ENCODE peak calls at places on chromosomes 16 and 17, in eight cellular contexts. B is AG10803; G is hepatic stellate cell; K is hypothalamus; T is NCI-H510A; F is EL; N is stimulated activated CD4-positive, alpha-beta T cell treated with anti-CD3 and anti-CD28 coated beads, Interleukin-12 subunit alpha, Interleukin-12 subunit beta, amount 100 ng/mL, for 4 hours; S is activated CD8-positive, alpha-beta memory T cell treated with anti-CD3 and anti-CD28 coated beads for 1 hour. J is an unnamed sample.

GRCh38 chr16:89257281-89257731 is 39.8 kb downstream of the ZNF778 start:
- DNase-seq in B (no peak), T (no peak), N (no peak), F (peak; percentile 24), S (no peak), K (no peak), G (peak; percentile 54), J (no peak)

GRCh38 chr17:69539274-69539673 is 124.8 kb downstream of the MAP2K6 start:
- DNase-seq in T (no peak), N (no peak), K (no peak), G (no peak), S (no peak), B (no peak), F (no peak), J (no peak)

GRCh38 chr17:82743344-82744219 is 8.2 kb downstream of the FN3K start:
- DNase-seq in F (no peak), B (no peak), N (no peak), G (no peak), K (no peak), S (no peak), T (no peak), J (no peak)

GRCh38 chr16:67936876-67937605 is 391 bp upstream of the PSMB10 start:
- DNase-seq in F (peak; percentile 79), N (peak; percentile 66), T (no peak), K (peak; percentile 61), G (no peak), B (no peak), S (peak; percentile 21), J (no peak)

GRCh38 chr17:78844301-78845005 is 3.8 kb upstream of the USP36 start:
- DNase-seq in G (no peak), S (no peak), B (peak; percentile 48), F (peak; percentile 36), N (no peak), K (peak; percentile 38), T (no peak), J (no peak)

GRCh38 chr17:57931488-57932137 is 23.6 kb downstream of the CUEDC1 start:
- DNase-seq in N (no peak), K (no peak), F (no peak), B (no peak), G (no peak), T (no peak), S (no peak), J (no peak)

GRCh38 chr17:82110298-82110697 is 12.3 kb upstream of the FASN start:
- DNase-seq in S (no peak), G (no peak), N (no peak), T (no peak), K (no peak), F (no peak), B (no peak), J (no peak)

GRCh38 chr17:28533091-28533670 is 19.2 kb downstream of the UNC119 start:
- DNase-seq in K (no peak), G (no peak), B (no peak), T (no peak), N (no peak), F (no peak), S (no peak), J (no peak)

GRCh38 chr16:81668243-81669097 is 110.6 kb upstream of the PLCG2 start:
- DNase-seq in N (no peak), K (no peak), B (no peak), T (no peak), F (no peak), S (no peak), G (no peak), J (no peak)

GRCh38 chr16:3454093-3454492 is 10.6 kb downstream of the NAA60 start:
- DNase-seq in S (no peak), T (no peak), G (no peak), B (no peak), N (no peak), F (peak; percentile 42), K (no peak), J (no peak)

GRCh38 chr17:15782809-15783208 is 50.7 kb downstream of the TBC1D26 start:
- DNase-seq in K (no peak), G (no peak), S (no peak), F (peak; percentile 51), B (peak; percentile 36), T (no peak), N (peak; percentile 23), J (no peak)

GRCh38 chr16:89636663-89637062 is 20.8 kb downstream of the CHMP1A start:
- DNase-seq in G (no peak), K (no peak), T (no peak), N (no peak), F (no peak), B (no peak), S (no peak), J (no peak)

J was measured in SK-N-DZ.